ENCODE peak calls at places on chromosome 7, in six cellular contexts. Q is endothelial cell of umbilical vein, J is K562, A is GM12878, B is A549, S is HepG2. O is an unnamed sample.

GRCh38 chr7:27277628-27278027 is 35.0 kb downstream of the EVX1 start:
- DNase-seq in Q (no peak), J (no peak), A (no peak), B (peak; percentile 67), S (peak; percentile 35), O (no peak)

GRCh38 chr7:142709921-142710320 is 39.4 kb upstream of the PRSS1 start:
- DNase-seq in Q (no peak), J (no peak), A (no peak), B (no peak), S (no peak), O (no peak)

GRCh38 chr7:90710466-90710850 is 114.3 kb downstream of the CDK14 start:
- DNase-seq in Q (no peak), J (no peak), A (no peak), B (no peak), S (no peak), O (no peak)

GRCh38 chr7:86407291-86407690 is 236.4 kb upstream of the GRM3 start:
- DNase-seq in Q (no peak), J (no peak), A (no peak), B (no peak), S (no peak), O (no peak)

GRCh38 chr7:30933124-30933893 is 21.7 kb downstream of the AQP1 start:
- DNase-seq in Q (no peak), J (no peak), A (no peak), B (no peak), S (no peak), O (no peak)

GRCh38 chr7:30650455-30650854 is 31.8 kb downstream of the CRHR2 start:
- DNase-seq in Q (no peak), J (no peak), A (no peak), B (no peak), S (no peak), O (no peak)

GRCh38 chr7:63953181-63953580 is 45.5 kb upstream of the ZNF722 start:
- DNase-seq in Q (no peak), J (no peak), A (no peak), B (no peak), S (no peak), O (no peak)

GRCh38 chr7:155412416-155413253 is 45.3 kb upstream of the EN2 start:
- DNase-seq in Q (peak; percentile 23), J (peak; percentile 81), A (no peak), B (peak; percentile 78), S (peak; percentile 42), O (peak; percentile 76)

GRCh38 chr7:131391145-131391544 is 63.5 kb downstream of the MKLN1 start:
- DNase-seq in Q (no peak), J (no peak), A (no peak), B (no peak), S (no peak), O (no peak)

GRCh38 chr7:44235582-44236332 is 35.0 kb downstream of the YKT6 start:
- DNase-seq in Q (no peak), J (no peak), A (no peak), B (no peak), S (no peak), O (no peak)

GRCh38 chr7:5452937-5453540 is 29.4 kb upstream of the TNRC18 start:
- DNase-seq in Q (peak; percentile 44), J (peak; percentile 88), A (no peak), B (no peak), S (no peak), O (peak; percentile 92)

GRCh38 chr7:246451-246850 is 43.5 kb upstream of the FOXL3 start:
- DNase-seq in Q (no peak), J (no peak), A (no peak), B (no peak), S (no peak), O (no peak)

GRCh38 chr7:132255898-132256297 is 320.4 kb downstream of the PLXNA4 start:
- DNase-seq in Q (peak; percentile 78), J (no peak), A (no peak), B (no peak), S (peak; percentile 20), O (no peak)

GRCh38 chr7:123974326-123974908 is 49.4 kb downstream of the SPAM1 start:
- DNase-seq in Q (no peak), J (no peak), A (no peak), B (no peak), S (no peak), O (no peak)

GRCh38 chr7:126715076-126715475 is 537.7 kb downstream of the GRM8 start:
- DNase-seq in Q (no peak), J (no peak), A (no peak), B (no peak), S (no peak), O (no peak)

GRCh38 chr7:117014673-117015133 is 61.4 kb downstream of the ST7 start:
- DNase-seq in Q (peak; percentile 59), J (peak; percentile 83), A (no peak), B (peak; percentile 21), S (no peak), O (peak; percentile 82)

GRCh38 chr7:116543664-116544063 is 18.8 kb downstream of the CAV1 start:
- DNase-seq in Q (peak; percentile 69), J (no peak), A (no peak), B (no peak), S (no peak), O (no peak)

GRCh38 chr7:138756591-138757222 is 41.1 kb upstream of the TMEM213 start:
- DNase-seq in Q (no peak), J (no peak), A (no peak), B (no peak), S (no peak), O (no peak)

GRCh38 chr7:155942226-155942950 is 130.1 kb upstream of the SHH start:
- DNase-seq in Q (no peak), J (no peak), A (no peak), B (no peak), S (no peak), O (no peak)

GRCh38 chr7:95996174-95996573 is 223.8 kb downstream of the DYNC1I1 start:
- DNase-seq in Q (no peak), J (no peak), A (no peak), B (no peak), S (no peak), O (peak; percentile 79)

GRCh38 chr7:96004598-96004997 is 232.2 kb downstream of the DYNC1I1 start:
- DNase-seq in Q (no peak), J (no peak), A (no peak), B (no peak), S (no peak), O (no peak)

GRCh38 chr7:95996886-95997285 is 224.5 kb downstream of the DYNC1I1 start:
- DNase-seq in Q (no peak), J (no peak), A (no peak), B (no peak), S (no peak), O (no peak)

GRCh38 chr7:95997632-95998031 is 225.3 kb downstream of the DYNC1I1 start:
- DNase-seq in Q (no peak), J (no peak), A (no peak), B (no peak), S (no peak), O (no peak)

GRCh38 chr7:95999481-95999880 is 227.1 kb downstream of the DYNC1I1 start:
- DNase-seq in Q (no peak), J (no peak), A (no peak), B (no peak), S (no peak), O (no peak)
- TF ChIP-seq MYC in Q (no peak), J (no peak), A (no peak), B (no peak), S (no peak), O (no peak)

DNA sequence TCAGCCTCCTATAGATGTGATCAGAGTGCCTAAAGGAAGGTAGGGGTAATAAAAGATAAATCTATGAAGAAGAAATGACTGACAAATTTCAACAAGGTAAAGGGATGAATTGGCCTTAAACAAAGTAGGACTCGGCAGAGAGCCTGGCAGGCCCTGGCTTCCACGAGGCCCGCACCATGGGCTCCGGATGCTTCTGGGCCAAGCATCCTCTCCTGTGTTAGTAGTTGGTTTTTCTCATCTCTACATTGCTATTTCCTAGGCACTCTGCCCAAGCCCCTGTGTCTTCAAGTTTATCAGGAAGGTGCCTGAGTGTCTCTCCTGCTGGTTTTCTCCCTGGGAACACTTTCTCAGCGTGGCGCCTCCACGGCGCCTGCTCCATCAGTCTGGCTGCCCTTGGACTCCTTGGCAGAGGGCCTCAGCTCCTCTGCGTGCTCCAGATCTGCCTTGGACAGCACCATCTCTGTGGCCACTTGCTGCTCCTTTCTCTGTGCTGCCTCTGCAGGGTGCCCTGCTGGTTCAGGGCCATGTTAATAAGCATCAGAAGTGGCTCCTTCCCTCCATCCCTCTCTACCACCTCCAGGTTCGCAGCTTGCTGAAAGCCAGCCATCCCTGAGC is 413.3 kb upstream of the DPP6 start:
- DNase-seq in Q (no peak), J (no peak), A (no peak), B (no peak), S (no peak), O (no peak)
- TF ChIP-seq CTCF in Q (no peak), J (no peak), A (no peak), B (no peak), S (no peak), O (no peak)

GRCh38 chr7:137684776-137685175 is 162.0 kb downstream of the DGKI start:
- DNase-seq in Q (no peak), J (no peak), A (no peak), B (no peak), S (no peak), O (no peak)
- TF ChIP-seq MYC in Q (no peak), J (no peak), A (no peak), B (no peak), S (no peak), O (no peak)

DNA sequence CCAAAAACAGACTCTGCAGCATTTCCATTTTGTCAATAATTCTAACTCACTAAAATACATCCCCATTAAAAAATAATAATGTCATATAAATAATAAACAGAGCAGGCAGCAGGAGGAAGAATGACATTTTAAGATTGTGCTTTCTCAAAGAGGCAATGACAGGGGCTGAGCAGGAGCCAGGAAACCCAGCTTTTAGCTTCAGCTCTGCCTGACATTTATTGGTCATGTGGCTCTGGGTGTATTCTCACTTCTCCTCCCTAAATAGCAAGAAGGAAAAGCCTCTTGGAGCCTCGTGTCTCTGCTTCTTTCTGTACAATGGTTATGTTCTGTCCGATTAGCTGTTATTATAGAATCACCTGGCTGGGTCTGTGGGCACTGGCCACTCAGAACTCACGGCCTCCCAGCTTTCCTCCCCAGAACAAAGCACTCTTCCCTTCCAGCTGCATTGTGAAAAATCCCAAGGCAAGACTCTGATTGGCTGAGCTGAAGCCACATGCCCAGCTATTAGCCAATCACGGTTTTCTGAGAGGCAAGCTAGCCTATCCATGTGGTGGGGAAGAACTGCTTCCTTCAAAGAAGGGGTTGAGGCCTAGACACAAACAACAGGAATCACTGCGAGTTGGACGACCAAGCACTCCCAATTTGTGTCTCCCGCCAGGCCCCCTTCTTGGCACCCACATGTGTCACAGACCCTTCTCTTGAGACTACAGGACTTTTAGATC is 424.5 kb upstream of the FOXK1 start:
- DNase-seq in Q (no peak), J (no peak), A (no peak), B (no peak), S (no peak), O (no peak)
- TF ChIP-seq CTCF in Q (no peak), J (no peak), A (no peak), B (no peak), S (no peak), O (no peak)

O was measured in NB4.